ENCODE peak calls at places on chromosomes 12 and 14, in four cellular contexts. W is GM06990, Y is pancreas, M is tibial artery. D is an unnamed sample.

GRCh38 chr14:103561381-103562134 is 899 bp downstream of the BAG5 start:
- DNase-seq in Y (no peak), M (no peak), W (no peak), D (peak; percentile 75)

GRCh38 chr12:47276253-47277070 is 196.7 kb upstream of the AMIGO2 start:
- DNase-seq in Y (no peak), M (no peak), W (peak; percentile 48), D (peak; percentile 20)

GRCh38 chr14:54138024-54138353 is 181.4 kb upstream of the BMP4 start:
- DNase-seq in W (no peak), Y (no peak), M (no peak), D (no peak)

GRCh38 chr12:63042646-63043045 is 107.7 kb upstream of the PPM1H start:
- DNase-seq in M (no peak), Y (no peak), W (no peak), D (no peak)

GRCh38 chr12:65100140-65100539 is 21.0 kb downstream of the WIF1 start:
- DNase-seq in Y (no peak), W (no peak), M (no peak), D (no peak)

GRCh38 chr14:103172921-103173320 is 49.7 kb downstream of the TNFAIP2 start:
- DNase-seq in Y (no peak), M (no peak), W (no peak), D (no peak)

GRCh38 chr12:5439788-5440300 is 7.9 kb downstream of the NTF3 start:
- DNase-seq in M (no peak), Y (no peak), W (no peak), D (no peak)

GRCh38 chr12:32273712-32274111 is 125.6 kb upstream of the FGD4 start:
- DNase-seq in Y (no peak), M (no peak), W (peak; percentile 41), D (peak; percentile 66)

GRCh38 chr12:68623984-68624383 is 13.3 kb downstream of the RAP1B start:
- DNase-seq in Y (no peak), M (no peak), W (no peak), D (no peak)

GRCh38 chr14:97198813-97199212 is 401.6 kb downstream of the VRK1 start:
- DNase-seq in W (no peak), Y (no peak), M (no peak), D (no peak)

GRCh38 chr12:94244165-94245133 is 96.1 kb downstream of the PLXNC1 start:
- DNase-seq in W (peak; percentile 65), M (no peak), Y (no peak), D (peak; percentile 51)

GRCh38 chr14:104970231-104971068 is 7.7 kb downstream of the AHNAK2 start:
- DNase-seq in Y (peak; percentile 46), W (no peak), M (peak; percentile 94), D (no peak)

DNA sequence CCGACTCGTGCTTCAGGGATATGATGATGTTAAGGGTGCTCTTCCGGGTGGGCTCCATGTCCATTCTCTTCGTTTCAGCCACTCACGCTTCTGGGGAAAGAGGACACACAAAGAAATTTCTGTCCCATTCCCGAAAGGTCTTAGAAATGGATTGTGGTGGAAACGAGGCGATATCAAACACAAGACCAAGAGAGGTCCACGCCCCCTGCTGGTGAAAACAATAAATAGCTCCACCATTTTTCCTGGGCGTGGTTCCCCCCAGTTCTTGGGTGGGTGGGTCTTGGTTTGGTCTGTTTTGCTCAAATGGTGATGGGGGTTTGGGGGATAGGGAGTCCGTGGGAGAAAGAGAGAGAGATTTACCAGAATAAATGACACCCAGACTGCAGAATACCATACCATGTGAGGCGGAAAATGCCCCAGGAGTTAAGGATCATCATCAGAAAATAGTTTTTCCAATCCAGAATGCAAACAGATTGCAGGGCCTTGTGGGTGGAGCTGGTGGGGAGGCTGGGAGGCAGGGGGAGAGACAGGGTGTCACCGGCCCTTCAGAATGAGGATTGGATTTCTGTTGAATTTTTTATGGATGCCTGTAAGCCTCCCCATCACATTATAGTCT is 55.6 kb downstream of the SRRM4 start:
- DNase-seq in Y (no peak), M (no peak), W (no peak), D (peak; percentile 54)
- TF ChIP-seq CTCF in Y (peak; percentile 18), M (peak; percentile 13), W (peak; percentile 67), D (peak; percentile 50)

GRCh38 chr12:10607885-10608458 is 5.4 kb downstream of the MAGOHB start:
- DNase-seq in M (no peak), Y (no peak), W (no peak), D (no peak)
- TF ChIP-seq CTCF in M (no peak), Y (no peak), W (peak; percentile 16), D (no peak)

DNA sequence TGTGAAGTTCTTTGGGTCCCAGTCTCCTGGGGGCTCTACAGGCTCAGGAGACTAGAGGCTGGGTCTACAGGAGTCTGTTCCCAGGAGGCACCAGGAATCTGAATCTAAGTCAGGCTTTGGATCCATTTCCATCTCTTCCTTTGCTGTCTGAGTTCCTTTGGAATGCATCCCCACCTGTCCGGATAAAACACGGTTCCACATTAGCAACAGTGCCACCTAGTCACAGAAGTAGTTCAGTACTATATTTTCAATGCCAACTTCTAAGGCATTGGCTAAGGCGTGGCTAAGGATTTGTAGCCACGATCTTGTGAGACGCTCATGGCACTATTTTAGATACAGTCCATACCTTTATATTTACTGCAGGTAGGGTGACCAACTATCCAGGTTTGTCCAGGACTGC is 15.1 kb downstream of the ZC2HC1C start:
- DNase-seq in M (no peak), W (no peak), Y (no peak), D (no peak)
- TF ChIP-seq CTCF in M (peak; percentile 6), W (no peak), Y (no peak), D (no peak)

GRCh38 chr14:87065366-87065765 is 927.6 kb downstream of the GALC start:
- DNase-seq in W (no peak), Y (no peak), M (no peak), D (no peak)
- TF ChIP-seq CTCF in W (no peak), Y (no peak), M (no peak), D (no peak)